ENCODE peak calls at places on chromosomes 4 and X, in four cellular contexts. One of them, this sample, is unnamed.

GRCh38 chr4:1323280-1323634 is 23.8 kb upstream of the UVSSA start:
- DNase-seq in OCI-LY7: no peak
- DNase-seq in lower lobe of right lung: peak; percentile 14
- DNase-seq in IMR-90: no peak
- DNase-seq in this sample: no peak

GRCh38 chrX:125404667-125405160 is 85.0 kb downstream of the TEX13C start:
- DNase-seq in IMR-90: no peak
- DNase-seq in OCI-LY7: no peak
- DNase-seq in lower lobe of right lung: no peak
- DNase-seq in this sample: no peak

GRCh38 chrX:131513159-131513914 is 30.5 kb upstream of the OR13H1 start:
- DNase-seq in lower lobe of right lung: no peak
- DNase-seq in IMR-90: no peak
- DNase-seq in OCI-LY7: no peak
- DNase-seq in this sample: no peak

GRCh38 chrX:148298737-148299136 is 201.7 kb upstream of the AFF2 start:
- DNase-seq in lower lobe of right lung: no peak
- DNase-seq in IMR-90: no peak
- DNase-seq in OCI-LY7: no peak
- DNase-seq in this sample: no peak

GRCh38 chr4:127533028-127533700 is 99.6 kb upstream of the INTU start:
- DNase-seq in IMR-90: peak; percentile 17
- DNase-seq in lower lobe of right lung: no peak
- DNase-seq in OCI-LY7: no peak
- DNase-seq in this sample: no peak

GRCh38 chr4:75916091-75916661 is 13.9 kb upstream of the PPEF2 start:
- DNase-seq in IMR-90: peak; percentile 89
- DNase-seq in lower lobe of right lung: no peak
- DNase-seq in OCI-LY7: peak; percentile 50
- DNase-seq in this sample: no peak

GRCh38 chr4:40480291-40480690 is 145.2 kb downstream of the CHRNA9 start:
- DNase-seq in OCI-LY7: no peak
- DNase-seq in IMR-90: no peak
- DNase-seq in lower lobe of right lung: no peak
- DNase-seq in this sample: no peak

GRCh38 chrX:135295238-135295943 is 13.9 kb upstream of the ETDC start:
- DNase-seq in IMR-90: peak; percentile 39
- DNase-seq in lower lobe of right lung: peak; percentile 65
- DNase-seq in OCI-LY7: no peak
- DNase-seq in this sample: no peak

GRCh38 chrX:65985922-65986588 is 53.8 kb downstream of the VSIG4 start:
- DNase-seq in OCI-LY7: peak; percentile 67
- DNase-seq in IMR-90: peak; percentile 47
- DNase-seq in lower lobe of right lung: no peak
- DNase-seq in this sample: no peak

GRCh38 chr4:147829401-147830101 is 97.7 kb downstream of the ARHGAP10 start:
- DNase-seq in lower lobe of right lung: no peak
- DNase-seq in OCI-LY7: no peak
- DNase-seq in IMR-90: peak; percentile 59
- DNase-seq in this sample: no peak

GRCh38 chrX:141760761-141761160 is 62.2 kb upstream of the SPANXD start:
- DNase-seq in lower lobe of right lung: no peak
- DNase-seq in IMR-90: peak; percentile 26
- DNase-seq in OCI-LY7: no peak
- DNase-seq in this sample: no peak

GRCh38 chrX:78513996-78514745 is 145.0 kb downstream of the RTL3 start:
- DNase-seq in OCI-LY7: no peak
- DNase-seq in IMR-90: no peak
- DNase-seq in lower lobe of right lung: no peak
- DNase-seq in this sample: no peak

GRCh38 chr4:145299380-145300076 is 119.1 kb upstream of the OTUD4 start:
- DNase-seq in OCI-LY7: peak; percentile 80
- DNase-seq in IMR-90: peak; percentile 75
- DNase-seq in lower lobe of right lung: no peak
- DNase-seq in this sample: peak; percentile 88

GRCh38 chrX:107674480-107675364 is 46.4 kb downstream of the PRPS1 start:
- DNase-seq in lower lobe of right lung: peak; percentile 69
- DNase-seq in OCI-LY7: peak; percentile 11
- DNase-seq in IMR-90: no peak
- DNase-seq in this sample: peak; percentile 47

GRCh38 chrX:31124536-31124935 is 52.7 kb upstream of the FTHL17 start:
- DNase-seq in lower lobe of right lung: no peak
- DNase-seq in IMR-90: no peak
- DNase-seq in OCI-LY7: no peak
- DNase-seq in this sample: no peak

GRCh38 chr4:15526924-15527592 is 57.4 kb downstream of the CC2D2A start:
- DNase-seq in lower lobe of right lung: no peak
- DNase-seq in OCI-LY7: no peak
- DNase-seq in IMR-90: no peak
- DNase-seq in this sample: no peak

GRCh38 chr4:159201168-159201567 is 98.3 kb downstream of the RAPGEF2 start:
- DNase-seq in OCI-LY7: no peak
- DNase-seq in lower lobe of right lung: no peak
- DNase-seq in IMR-90: no peak
- DNase-seq in this sample: no peak

GRCh38 chr4:120771907-120772306 is 150.6 kb downstream of the PRDM5 start:
- DNase-seq in lower lobe of right lung: no peak
- DNase-seq in IMR-90: no peak
- DNase-seq in OCI-LY7: no peak
- DNase-seq in this sample: no peak

GRCh38 chrX:1226249-1226648 is 13.8 kb upstream of the CRLF2 start:
- DNase-seq in OCI-LY7: no peak
- DNase-seq in IMR-90: no peak
- DNase-seq in lower lobe of right lung: no peak
- DNase-seq in this sample: no peak

GRCh38 chr4:108149588-108150380 is 18.9 kb downstream of the LEF1 start:
- DNase-seq in OCI-LY7: no peak
- DNase-seq in IMR-90: no peak
- DNase-seq in lower lobe of right lung: no peak
- DNase-seq in this sample: peak; percentile 55

GRCh38 chr4:87823741-87824140 is 9.0 kb upstream of the MEPE start:
- DNase-seq in OCI-LY7: no peak
- DNase-seq in lower lobe of right lung: no peak
- DNase-seq in IMR-90: no peak
- DNase-seq in this sample: no peak

GRCh38 chrX:32185160-32185559 is 1026.2 kb downstream of the DMD start:
- DNase-seq in OCI-LY7: no peak
- DNase-seq in lower lobe of right lung: no peak
- DNase-seq in IMR-90: no peak
- DNase-seq in this sample: no peak

GRCh38 chr4:153731239-153731638 is 28.6 kb downstream of the RNF175 start:
- DNase-seq in IMR-90: peak; percentile 64
- DNase-seq in lower lobe of right lung: no peak
- DNase-seq in OCI-LY7: no peak
- DNase-seq in this sample: no peak

GRCh38 chr4:90025248-90025647 is 101.9 kb upstream of the CCSER1 start:
- DNase-seq in IMR-90: peak; percentile 0
- DNase-seq in lower lobe of right lung: no peak
- DNase-seq in OCI-LY7: no peak
- DNase-seq in this sample: no peak

GRCh38 chrX:20063716-20064351 is 52.9 kb downstream of the MAP7D2 start:
- DNase-seq in IMR-90: peak; percentile 10
- DNase-seq in lower lobe of right lung: no peak
- DNase-seq in OCI-LY7: peak; percentile 18
- DNase-seq in this sample: no peak

GRCh38 chr4:7650606-7651400 is 216.1 kb upstream of the PSAPL1 start:
- DNase-seq in IMR-90: no peak
- DNase-seq in lower lobe of right lung: peak; percentile 44
- DNase-seq in OCI-LY7: peak; percentile 47
- DNase-seq in this sample: no peak

GRCh38 chr4:77040265-77040664 is 35.5 kb downstream of the CCNI start:
- DNase-seq in lower lobe of right lung: no peak
- DNase-seq in IMR-90: peak; percentile 85
- DNase-seq in OCI-LY7: no peak
- DNase-seq in this sample: no peak

GRCh38 chrX:19382500-19383145 is 38.9 kb downstream of the PDHA1 start:
- DNase-seq in IMR-90: peak; percentile 32
- DNase-seq in lower lobe of right lung: peak; percentile 62
- DNase-seq in OCI-LY7: peak; percentile 55
- DNase-seq in this sample: no peak

GRCh38 chrX:120749141-120749846 is 119.4 kb upstream of the C1GALT1C1 start:
- DNase-seq in lower lobe of right lung: no peak
- DNase-seq in OCI-LY7: peak; percentile 87
- DNase-seq in IMR-90: no peak
- DNase-seq in this sample: no peak

GRCh38 chr4:75195111-75195510 is 262.2 kb downstream of the PARM1 start:
- DNase-seq in OCI-LY7: no peak
- DNase-seq in IMR-90: no peak
- DNase-seq in lower lobe of right lung: no peak
- DNase-seq in this sample: no peak

GRCh38 chr4:96183630-96184029 is 343.7 kb downstream of the PDHA2 start:
- DNase-seq in IMR-90: no peak
- DNase-seq in OCI-LY7: no peak
- DNase-seq in lower lobe of right lung: no peak
- DNase-seq in this sample: no peak

GRCh38 chr4:139208404-139208945 is 31.5 kb upstream of the ELF2 start:
- DNase-seq in OCI-LY7: peak; percentile 27
- DNase-seq in lower lobe of right lung: no peak
- DNase-seq in IMR-90: peak; percentile 91
- DNase-seq in this sample: no peak

GRCh38 chrX:24646745-24647182 is 383 bp downstream of the PCYT1B start:
- DNase-seq in lower lobe of right lung: no peak
- DNase-seq in OCI-LY7: no peak
- DNase-seq in IMR-90: no peak
- DNase-seq in this sample: no peak

GRCh38 chr4:151644625-151645024 is 116.2 kb downstream of the GATB start:
- DNase-seq in IMR-90: no peak
- DNase-seq in OCI-LY7: peak; percentile 34
- DNase-seq in lower lobe of right lung: no peak
- DNase-seq in this sample: no peak

GRCh38 chr4:36313687-36314086 is 32.3 kb downstream of the DTHD1 start:
- DNase-seq in IMR-90: no peak
- DNase-seq in lower lobe of right lung: no peak
- DNase-seq in OCI-LY7: no peak
- DNase-seq in this sample: no peak

GRCh38 chr4:112942077-112942476 is 107.4 kb upstream of the ANK2 start:
- DNase-seq in lower lobe of right lung: no peak
- DNase-seq in OCI-LY7: no peak
- DNase-seq in IMR-90: no peak
- DNase-seq in this sample: no peak

GRCh38 chr4:48315728-48316630 is 25.4 kb upstream of the SLAIN2 start:
- DNase-seq in lower lobe of right lung: no peak
- DNase-seq in IMR-90: peak; percentile 73
- DNase-seq in OCI-LY7: peak; percentile 53
- DNase-seq in this sample: no peak

GRCh38 chr4:186714006-186714675 is 9.5 kb downstream of the FAT1 start:
- DNase-seq in OCI-LY7: no peak
- DNase-seq in lower lobe of right lung: no peak
- DNase-seq in IMR-90: no peak
- DNase-seq in this sample: no peak
- H3K4me3 ChIP-seq in OCI-LY7: no peak overlapping the region
- H3K4me3 ChIP-seq in lower lobe of right lung: no peak overlapping the region
- H3K4me3 ChIP-seq in IMR-90: no peak overlapping the region
- H3K4me3 ChIP-seq in this sample: no peak overlapping the region

GRCh38 chrX:7088968-7089615 is 58.4 kb upstream of the STS start:
- DNase-seq in IMR-90: no peak
- DNase-seq in OCI-LY7: peak; percentile 76
- DNase-seq in lower lobe of right lung: no peak
- DNase-seq in this sample: no peak

GRCh38 chrX:7084841-7085240 is 62.7 kb upstream of the STS start:
- DNase-seq in lower lobe of right lung: no peak
- DNase-seq in IMR-90: no peak
- DNase-seq in OCI-LY7: peak; percentile 34
- DNase-seq in this sample: no peak

GRCh38 chrX:7083468-7084396 is 63.8 kb upstream of the STS start:
- DNase-seq in OCI-LY7: peak; percentile 90
- DNase-seq in lower lobe of right lung: no peak
- DNase-seq in IMR-90: peak; percentile 98
- DNase-seq in this sample: peak; percentile 72

GRCh38 chrX:7085879-7086278 is 61.6 kb upstream of the STS start:
- DNase-seq in OCI-LY7: no peak
- DNase-seq in IMR-90: no peak
- DNase-seq in lower lobe of right lung: no peak
- DNase-seq in this sample: no peak

DNA sequence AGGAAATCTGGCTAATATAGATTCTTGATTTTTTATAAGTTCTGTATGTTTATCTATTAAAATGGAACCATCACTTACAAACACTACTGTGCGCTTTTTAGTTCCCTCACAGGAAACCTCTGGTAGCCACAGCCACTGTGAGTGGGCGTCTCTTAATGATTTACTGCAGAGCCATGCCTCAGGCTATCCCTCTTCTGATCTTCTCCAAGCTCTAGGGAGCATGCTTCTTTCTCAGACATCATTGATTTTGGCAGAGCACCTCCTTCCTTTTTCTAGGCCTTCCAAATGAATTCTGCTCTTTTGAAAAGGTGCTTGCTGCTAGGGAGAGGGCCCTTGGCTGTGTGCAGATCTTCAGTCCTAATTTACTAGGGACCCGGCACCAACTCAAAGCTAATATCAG is 61.1 kb upstream of the STS start:
- DNase-seq in lower lobe of right lung: no peak
- DNase-seq in IMR-90: no peak
- DNase-seq in OCI-LY7: no peak
- DNase-seq in this sample: no peak
- H3K36me3 ChIP-seq in lower lobe of right lung: no peaks in the 10 kb centered on the region
- H3K36me3 ChIP-seq in IMR-90: peaks cover 9% of the 10 kb centered on the region
- H3K36me3 ChIP-seq in OCI-LY7: peaks cover 3% of the 10 kb centered on the region
- H3K36me3 ChIP-seq in this sample: no peaks in the 10 kb centered on the region

GRCh38 chrX:48957827-48958634 is 624 bp upstream of the OTUD5 start:
- DNase-seq in IMR-90: peak; percentile 98
- DNase-seq in OCI-LY7: peak; percentile 96
- DNase-seq in lower lobe of right lung: peak; percentile 96
- DNase-seq in this sample: peak; percentile 96
- H3K4me1 ChIP-seq in IMR-90: peaks cover 2% of the 10 kb centered on the region
- H3K4me1 ChIP-seq in OCI-LY7: peaks cover 56% of the 10 kb centered on the region
- H3K4me1 ChIP-seq in lower lobe of right lung: peaks cover 23% of the 10 kb centered on the region
- H3K4me1 ChIP-seq in this sample: peaks cover 5% of the 10 kb centered on the region

GRCh38 chr4:185810746-185811508 is 1.1 kb downstream of the SORBS2 start:
- DNase-seq in OCI-LY7: peak; percentile 45
- DNase-seq in lower lobe of right lung: no peak
- DNase-seq in IMR-90: no peak
- DNase-seq in this sample: no peak
- H3K4me3 ChIP-seq in OCI-LY7: peak overlapping the region; percentile 78
- H3K4me3 ChIP-seq in lower lobe of right lung: peak overlapping the region; percentile 48
- H3K4me3 ChIP-seq in IMR-90: no peak overlapping the region
- H3K4me3 ChIP-seq in this sample: no peak overlapping the region

GRCh38 chr4:4946416-4946815 is 72.8 kb downstream of the CYTL1 start:
- DNase-seq in IMR-90: no peak
- DNase-seq in lower lobe of right lung: no peak
- DNase-seq in OCI-LY7: no peak
- DNase-seq in this sample: no peak

GRCh38 chr4:4937926-4938325 is 78.5 kb downstream of the MSX1 start:
- DNase-seq in IMR-90: no peak
- DNase-seq in OCI-LY7: no peak
- DNase-seq in lower lobe of right lung: no peak
- DNase-seq in this sample: no peak

GRCh38 chr4:4941741-4942140 is 77.5 kb downstream of the CYTL1 start:
- DNase-seq in OCI-LY7: peak; percentile 57
- DNase-seq in lower lobe of right lung: no peak
- DNase-seq in IMR-90: no peak
- DNase-seq in this sample: no peak

GRCh38 chr4:4945021-4945420 is 74.2 kb downstream of the CYTL1 start:
- DNase-seq in IMR-90: no peak
- DNase-seq in OCI-LY7: no peak
- DNase-seq in lower lobe of right lung: no peak
- DNase-seq in this sample: no peak

GRCh38 chr4:4942658-4943057 is 76.6 kb downstream of the CYTL1 start:
- DNase-seq in lower lobe of right lung: no peak
- DNase-seq in IMR-90: no peak
- DNase-seq in OCI-LY7: no peak
- DNase-seq in this sample: no peak
- H3K36me3 ChIP-seq in lower lobe of right lung: no peaks in the 10 kb centered on the region
- H3K36me3 ChIP-seq in IMR-90: no peaks in the 10 kb centered on the region
- H3K36me3 ChIP-seq in OCI-LY7: no peaks in the 10 kb centered on the region
- H3K36me3 ChIP-seq in this sample: no peaks in the 10 kb centered on the region

This sample was measured in SJSA1.